ENCODE peak calls at places on chromosomes 1 and 21, in nine cellular contexts. A, R, N, P, O, V, T, C and H are unnamed samples. For H3K27me3, the result is how much of the 10 kb centered on the place peaks cover.

GRCh38 chr1:172325562-172325961 is 94.9 kb upstream of the C1orf105 start:
- DNase-seq in A (no peak), R (no peak), N (no peak), P (peak), O (no peak), V (no peak), T (peak), C (peak), H (no peak)

GRCh38 chr1:33713058-33713877 is 150.6 kb upstream of the HMGB4 start:
- DNase-seq in A (no peak), R (no peak), N (no peak), P (no peak), O (no peak), V (no peak), T (no peak), C (no peak), H (no peak)

GRCh38 chr1:36528361-36529349 is 45.9 kb upstream of the CSF3R start:
- DNase-seq in A (no peak), R (no peak), N (no peak), P (no peak), O (no peak), V (no peak), T (no peak), C (no peak), H (no peak)

GRCh38 chr1:96587222-96587621 is 134.4 kb upstream of the PTBP2 start:
- DNase-seq in A (no peak), R (no peak), N (no peak), P (no peak), O (no peak), V (no peak), T (no peak), C (no peak), H (no peak)

GRCh38 chr1:25944986-25945385 is 38.8 kb upstream of the STMN1 start:
- DNase-seq in A (no peak), R (no peak), N (no peak), P (peak), O (no peak), V (no peak), T (no peak), C (peak), H (no peak)

GRCh38 chr1:197470330-197470729 is 202.3 kb downstream of the CRB1 start:
- DNase-seq in A (no peak), R (no peak), N (no peak), P (no peak), O (no peak), V (no peak), T (no peak), C (no peak), H (no peak)

GRCh38 chr1:234874291-234875288 is 254.0 kb downstream of the TOMM20 start:
- DNase-seq in A (no peak), R (no peak), N (no peak), P (no peak), O (no peak), V (no peak), T (no peak), C (peak), H (no peak)

GRCh38 chr1:26471201-26471497 is 1.1 kb upstream of the HMGN2 start:
- DNase-seq in A (no peak), R (no peak), N (no peak), P (no peak), O (no peak), V (no peak), T (no peak), C (no peak), H (peak)

GRCh38 chr1:186828612-186829542 is at the start of gene PLA2G4A:
- DNase-seq in A (peak), R (no peak), N (peak), P (peak), O (no peak), V (no peak), T (peak), C (peak), H (no peak)

GRCh38 chr1:2024887-2025286 is 5.7 kb downstream of the GABRD start:
- DNase-seq in A (no peak), R (no peak), N (no peak), P (no peak), O (no peak), V (no peak), T (no peak), C (no peak), H (no peak)

GRCh38 chr1:20507248-20507563 is 745 bp downstream of the MUL1 start:
- DNase-seq in A (no peak), R (no peak), N (no peak), P (no peak), O (no peak), V (no peak), T (no peak), C (no peak), H (peak)

GRCh38 chr21:46052703-46053651 is 44.9 kb upstream of the COL6A2 start:
- DNase-seq in A (no peak), R (no peak), N (no peak), P (peak), O (no peak), V (no peak), T (peak), C (peak), H (no peak)

GRCh38 chr21:15797577-15798363 is 68.0 kb downstream of the USP25 start:
- DNase-seq in A (no peak), R (no peak), N (peak), P (no peak), O (no peak), V (no peak), T (no peak), C (no peak), H (no peak)

GRCh38 chr1:55381491-55381890 is 166.3 kb upstream of the USP24 start:
- DNase-seq in A (no peak), R (no peak), N (no peak), P (no peak), O (no peak), V (no peak), T (no peak), C (no peak), H (no peak)

GRCh38 chr1:23600283-23600682 is 41.0 kb upstream of the ID3 start:
- DNase-seq in A (no peak), R (no peak), N (no peak), P (no peak), O (no peak), V (no peak), T (no peak), C (no peak), H (no peak)

GRCh38 chr1:3564921-3565831 is 46.1 kb downstream of the MEGF6 start:
- DNase-seq in A (peak), R (peak), N (peak), P (peak), O (no peak), V (no peak), T (no peak), C (peak), H (peak)

GRCh38 chr1:160741597-160742348 is 2.7 kb downstream of the SLAMF7 start:
- DNase-seq in A (no peak), R (no peak), N (no peak), P (no peak), O (no peak), V (no peak), T (no peak), C (no peak), H (no peak)

GRCh38 chr1:90761156-90761555 is 44.1 kb upstream of the BARHL2 start:
- DNase-seq in A (no peak), R (no peak), N (no peak), P (no peak), O (no peak), V (no peak), T (no peak), C (no peak), H (no peak)

GRCh38 chr1:172654535-172654934 is 4.4 kb upstream of the FASLG start:
- DNase-seq in A (no peak), R (no peak), N (no peak), P (peak), O (no peak), V (no peak), T (no peak), C (peak), H (no peak)

GRCh38 chr1:3155056-3155805 is 86.2 kb downstream of the PRDM16 start:
- DNase-seq in A (no peak), R (no peak), N (no peak), P (no peak), O (no peak), V (no peak), T (no peak), C (no peak), H (no peak)

GRCh38 chr1:100585774-100586173 is 47.8 kb downstream of the GPR88 start:
- DNase-seq in A (no peak), R (no peak), N (no peak), P (peak), O (no peak), V (no peak), T (no peak), C (peak), H (no peak)

GRCh38 chr1:44684525-44684924 is 10.0 kb downstream of the ARMH1 start:
- DNase-seq in A (no peak), R (no peak), N (no peak), P (no peak), O (no peak), V (no peak), T (no peak), C (no peak), H (no peak)

GRCh38 chr1:183879477-183879876 is 74.6 kb downstream of the RGL1 start:
- DNase-seq in A (no peak), R (no peak), N (no peak), P (no peak), O (no peak), V (no peak), T (no peak), C (peak), H (no peak)

GRCh38 chr1:15742339-15742801 is at the start of gene TMEM82:
- DNase-seq in A (no peak), R (no peak), N (no peak), P (no peak), O (no peak), V (no peak), T (no peak), C (no peak), H (no peak)

GRCh38 chr1:6256640-6257039 is 4.3 kb downstream of the GPR153 start:
- DNase-seq in A (no peak), R (no peak), N (no peak), P (no peak), O (no peak), V (no peak), T (no peak), C (no peak), H (no peak)

GRCh38 chr1:32466761-32467160 is 1.9 kb downstream of the ZBTB8B start:
- DNase-seq in A (no peak), R (no peak), N (no peak), P (no peak), O (no peak), V (no peak), T (no peak), C (no peak), H (no peak)

GRCh38 chr1:168285419-168285790 is 4.7 kb downstream of the TBX19 start:
- DNase-seq in A (peak), R (no peak), N (peak), P (no peak), O (no peak), V (no peak), T (no peak), C (no peak), H (no peak)

GRCh38 chr1:234601217-234602017 is 8.6 kb downstream of the IRF2BP2 start:
- DNase-seq in A (no peak), R (no peak), N (no peak), P (peak), O (no peak), V (no peak), T (no peak), C (peak), H (peak)

GRCh38 chr1:15941899-15942660 is 33.8 kb downstream of the ZBTB17 start:
- DNase-seq in A (no peak), R (no peak), N (no peak), P (no peak), O (no peak), V (peak), T (no peak), C (no peak), H (no peak)

GRCh38 chr1:226644541-226645176 is 94.4 kb downstream of the ITPKB start:
- DNase-seq in A (no peak), R (no peak), N (no peak), P (peak), O (peak), V (peak), T (no peak), C (no peak), H (peak)

GRCh38 chr1:179591592-179592580 is at the start of gene TDRD5:
- DNase-seq in A (peak), R (no peak), N (no peak), P (no peak), O (no peak), V (no peak), T (no peak), C (no peak), H (no peak)

GRCh38 chr1:158998781-158999161 is 10.9 kb upstream of the IFI16 start:
- DNase-seq in A (peak), R (peak), N (peak), P (peak), O (no peak), V (peak), T (peak), C (peak), H (peak)

GRCh38 chr1:242435200-242435599 is 89.3 kb downstream of the PLD5 start:
- DNase-seq in A (no peak), R (no peak), N (no peak), P (no peak), O (no peak), V (no peak), T (no peak), C (no peak), H (no peak)

GRCh38 chr1:41239988-41240610 is 2.0 kb downstream of the SCMH1 start:
- DNase-seq in A (no peak), R (no peak), N (peak), P (peak), O (no peak), V (no peak), T (no peak), C (peak), H (peak)

GRCh38 chr1:80375662-80376061 is 1369.1 kb upstream of the ADGRL4 start:
- DNase-seq in A (no peak), R (no peak), N (no peak), P (peak), O (no peak), V (no peak), T (no peak), C (peak), H (no peak)

DNA sequence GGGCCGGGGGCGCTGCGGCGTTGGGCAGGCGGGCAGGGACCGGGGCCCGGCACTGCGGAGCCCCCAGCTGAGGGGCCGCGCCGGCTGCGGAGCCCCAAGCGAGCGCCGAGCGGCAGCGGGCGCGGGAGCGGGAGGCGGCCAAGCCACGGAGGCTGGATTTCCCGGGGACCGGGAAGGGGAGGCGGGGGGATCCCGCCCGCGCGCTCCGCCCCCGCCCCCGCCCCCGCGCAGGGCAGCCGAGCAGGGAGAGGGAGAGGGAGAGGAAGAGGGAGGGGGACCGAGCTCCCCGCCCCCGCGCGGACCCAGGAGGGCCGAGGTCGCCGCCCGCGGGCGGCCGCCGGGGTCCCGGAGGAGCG is at the start of gene DLGAP3:
- DNase-seq in A (peak), R (no peak), N (no peak), P (no peak), O (no peak), V (no peak), T (no peak), C (no peak), H (peak)
- H3K27me3 ChIP-seq in A (half or more), R (under half), N (half or more), P (half or more), O (under half), V (under half), T (under half), C (under half), H (under half)

DNA sequence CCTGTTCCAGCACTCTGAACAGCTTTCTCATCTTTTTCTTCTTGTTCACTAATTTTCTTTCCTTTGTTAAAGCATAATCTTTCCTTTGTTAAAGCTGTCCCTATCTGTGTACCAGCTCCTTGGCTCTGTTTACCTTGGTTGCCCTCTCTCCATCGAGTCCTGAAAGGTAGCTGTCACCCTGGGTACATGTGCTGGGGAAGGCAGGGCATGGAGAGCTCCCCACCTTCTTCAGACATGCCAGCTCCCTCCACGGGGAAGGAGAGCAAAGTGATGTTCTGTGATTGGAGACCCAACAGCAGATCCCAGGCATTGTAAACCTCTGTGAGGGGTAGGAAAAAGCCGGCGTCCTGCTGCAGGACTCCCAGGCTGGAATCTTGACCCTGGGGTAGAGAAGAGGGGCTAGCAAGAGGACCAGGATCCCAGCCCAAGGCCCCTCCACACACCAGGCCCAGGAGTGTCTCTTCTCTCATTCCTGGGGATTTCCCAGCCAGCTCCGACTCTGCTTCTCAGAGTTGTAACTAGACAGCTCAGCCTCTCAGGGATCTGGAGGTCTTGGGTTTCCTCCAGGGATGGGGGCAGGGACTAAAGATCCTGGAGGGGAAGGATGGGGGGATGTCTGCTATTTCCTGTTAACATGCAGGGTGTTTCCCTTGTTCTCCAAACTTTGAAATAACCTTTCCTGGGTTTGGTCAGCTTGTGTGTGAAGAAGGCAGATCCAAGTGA is 34.4 kb downstream of the TMCC2 start:
- DNase-seq in A (no peak), R (no peak), N (no peak), P (peak), O (no peak), V (no peak), T (no peak), C (peak), H (no peak)
- H3K27ac ChIP-seq in A (no peak), R (no peak), N (no peak), P (peak), O (peak), V (peak), T (no peak), C (no peak), H (no peak)

GRCh38 chr1:218346391-218347204 is 1.5 kb downstream of the TGFB2 start:
- DNase-seq in A (no peak), R (no peak), N (no peak), P (peak), O (no peak), V (peak), T (no peak), C (peak), H (no peak)
- H3K27me3 ChIP-seq in A (under half), R (under half), N (under half), P (under half), O (under half), V (under half), T (under half), C (under half), H (under half)

GRCh38 chr1:8204823-8205222 is 113.1 kb upstream of the SLC45A1 start:
- DNase-seq in A (no peak), R (no peak), N (no peak), P (no peak), O (no peak), V (no peak), T (no peak), C (peak), H (no peak)
- H3K27ac ChIP-seq in A (no peak), R (no peak), N (no peak), P (no peak), O (no peak), V (no peak), T (peak), C (peak), H (no peak)

DNA sequence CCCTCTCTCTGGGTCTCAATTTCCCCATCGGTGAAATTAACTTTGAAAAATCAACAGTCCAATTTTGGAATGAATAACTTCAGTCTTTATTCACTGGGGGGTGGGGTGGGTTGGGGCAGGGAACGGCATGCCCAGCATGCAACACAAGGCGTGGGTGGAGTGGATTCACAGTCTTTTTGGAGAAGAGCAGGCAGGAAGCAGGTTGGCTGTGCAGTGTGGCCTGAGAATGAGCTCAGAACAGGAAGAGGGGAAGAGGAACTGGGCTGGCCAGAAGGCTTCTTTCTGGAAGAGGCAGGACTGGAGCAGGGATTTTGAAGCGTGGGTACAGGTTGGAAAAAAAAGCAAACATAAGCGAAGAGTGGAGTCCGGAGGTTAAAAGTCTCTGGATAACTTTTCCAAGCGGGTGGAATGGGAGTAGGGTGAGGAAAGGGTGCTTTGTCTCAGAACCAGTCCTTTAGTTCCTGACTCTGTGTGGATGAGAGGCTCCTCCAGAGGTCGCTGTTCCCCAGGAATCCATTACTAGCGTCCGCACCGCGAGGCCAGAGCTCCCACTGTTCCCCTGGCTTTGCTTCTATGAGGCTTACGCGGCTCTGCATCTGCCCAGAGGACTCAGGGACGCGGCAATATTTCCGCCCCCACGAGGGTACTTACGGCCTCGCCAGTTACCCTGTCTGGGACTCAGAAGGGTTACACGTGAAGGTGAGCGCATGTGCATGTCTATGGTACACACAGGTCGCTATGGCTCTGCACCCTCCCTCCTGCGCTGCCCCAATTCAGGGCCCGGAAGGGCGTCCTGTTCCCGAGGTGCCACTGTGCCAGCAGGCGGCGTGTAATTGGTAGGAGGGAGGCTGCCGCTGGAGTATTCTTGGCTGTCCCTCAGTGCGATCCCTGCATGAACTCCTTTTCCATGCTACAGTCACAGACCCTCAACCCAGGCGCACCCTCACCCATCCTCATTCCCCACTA is 5.5 kb upstream of the FOXD2 start:
- DNase-seq in A (peak), R (peak), N (no peak), P (peak), O (peak), V (peak), T (no peak), C (peak), H (peak)
- H3K27me3 ChIP-seq in A (half or more), R (under half), N (under half), P (under half), O (half or more), V (under half), T (under half), C (under half), H (under half)

DNA sequence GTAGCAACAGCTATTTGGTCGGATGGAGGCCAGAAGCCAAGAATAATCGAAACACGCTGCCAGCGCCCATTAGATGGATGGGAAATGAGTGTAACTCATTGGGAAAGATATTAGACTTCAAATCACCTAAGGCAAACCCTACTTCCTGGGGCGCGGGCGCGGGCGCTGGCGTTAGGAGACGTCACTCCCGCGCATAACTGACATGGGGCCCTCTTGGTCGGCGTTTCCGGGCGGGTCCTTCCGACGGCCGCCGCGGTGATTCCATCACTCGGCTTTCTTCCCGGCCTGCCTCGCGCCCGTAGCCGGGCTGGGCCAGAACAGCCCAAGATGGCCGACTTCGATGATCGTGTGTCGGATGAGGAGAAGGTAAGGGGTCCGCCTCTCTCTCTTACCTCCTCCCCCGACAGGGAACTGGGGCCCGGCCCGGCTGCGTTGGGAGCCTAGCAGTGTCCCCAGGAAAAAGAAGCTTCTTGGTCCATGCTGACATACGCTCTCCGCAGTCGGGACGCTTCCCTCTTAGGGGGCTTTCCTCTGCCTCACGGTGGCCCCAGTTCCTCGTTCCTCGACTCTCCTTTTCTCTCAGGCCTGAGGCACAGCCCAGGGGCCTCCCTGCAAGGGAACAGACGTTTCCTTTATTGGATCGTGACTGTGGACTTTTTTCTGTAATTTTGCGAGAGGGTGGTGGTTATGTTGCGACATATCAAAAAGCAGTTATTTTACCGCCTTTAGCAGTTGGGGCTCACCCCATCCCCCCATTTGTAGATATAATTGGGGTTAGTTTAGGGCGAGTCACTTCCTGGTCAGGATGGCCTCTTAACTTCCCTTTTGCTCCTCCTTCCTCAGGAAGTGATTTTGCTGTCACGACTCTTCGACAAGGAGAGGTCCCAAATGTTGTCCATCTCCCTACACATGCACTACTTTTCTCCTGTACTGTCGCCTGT is at the start of gene CAPZA1:
- DNase-seq in A (peak), R (peak), N (peak), P (peak), O (peak), V (peak), T (peak), C (peak), H (peak)
- H3K27ac ChIP-seq in A (peak), R (peak), N (peak), P (peak), O (peak), V (peak), T (peak), C (peak), H (peak)